ENCODE peak calls at places on chromosomes 3 and 15, in nine cellular contexts. One of them, this sample, is unnamed. For H3K4me1, the result is how much of the 10 kb centered on the place peaks cover.

GRCh38 chr3:16241225-16241624 is 23.5 kb downstream of the DPH3 start:
- DNase-seq in stomach: no peak
- DNase-seq in uterus: no peak
- DNase-seq in HCT116: no peak
- DNase-seq in ovary: no peak
- DNase-seq in A549: no peak
- DNase-seq in breast epithelium: no peak
- DNase-seq in IMR-90: no peak
- DNase-seq in heart left ventricle: no peak
- DNase-seq in this sample: no peak

GRCh38 chr3:147159141-147159540 is 247.2 kb downstream of the ZIC4 start:
- DNase-seq in IMR-90: no peak
- DNase-seq in A549: no peak
- DNase-seq in breast epithelium: no peak
- DNase-seq in stomach: no peak
- DNase-seq in uterus: no peak
- DNase-seq in heart left ventricle: no peak
- DNase-seq in ovary: no peak
- DNase-seq in HCT116: no peak
- DNase-seq in this sample: no peak

GRCh38 chr3:179672918-179673317 is 20.1 kb downstream of the USP13 start:
- DNase-seq in ovary: no peak
- DNase-seq in IMR-90: no peak
- DNase-seq in A549: no peak
- DNase-seq in heart left ventricle: no peak
- DNase-seq in breast epithelium: no peak
- DNase-seq in HCT116: no peak
- DNase-seq in uterus: no peak
- DNase-seq in stomach: no peak
- DNase-seq in this sample: peak

GRCh38 chr3:18411541-18411940 is 13.6 kb downstream of the SATB1 start:
- DNase-seq in A549: no peak
- DNase-seq in HCT116: no peak
- DNase-seq in heart left ventricle: no peak
- DNase-seq in breast epithelium: no peak
- DNase-seq in stomach: no peak
- DNase-seq in uterus: no peak
- DNase-seq in ovary: no peak
- DNase-seq in IMR-90: no peak
- DNase-seq in this sample: no peak

GRCh38 chr3:8279476-8279875 is 222.1 kb upstream of the LMCD1 start:
- DNase-seq in ovary: no peak
- DNase-seq in HCT116: no peak
- DNase-seq in stomach: no peak
- DNase-seq in breast epithelium: no peak
- DNase-seq in IMR-90: no peak
- DNase-seq in uterus: no peak
- DNase-seq in A549: no peak
- DNase-seq in heart left ventricle: no peak
- DNase-seq in this sample: no peak

GRCh38 chr3:183244219-183244618 is 8.8 kb upstream of the B3GNT5 start:
- DNase-seq in breast epithelium: no peak
- DNase-seq in heart left ventricle: peak
- DNase-seq in HCT116: no peak
- DNase-seq in IMR-90: no peak
- DNase-seq in stomach: no peak
- DNase-seq in A549: no peak
- DNase-seq in ovary: no peak
- DNase-seq in uterus: no peak
- DNase-seq in this sample: peak

GRCh38 chr15:22952826-22953579 is 27.2 kb downstream of the CYFIP1 start:
- DNase-seq in breast epithelium: no peak
- DNase-seq in uterus: no peak
- DNase-seq in HCT116: no peak
- DNase-seq in stomach: no peak
- DNase-seq in IMR-90: no peak
- DNase-seq in ovary: no peak
- DNase-seq in A549: no peak
- DNase-seq in heart left ventricle: no peak
- DNase-seq in this sample: no peak

GRCh38 chr15:76993114-76993715 is 1.7 kb upstream of the PSTPIP1 start:
- DNase-seq in IMR-90: no peak
- DNase-seq in HCT116: no peak
- DNase-seq in A549: no peak
- DNase-seq in stomach: no peak
- DNase-seq in uterus: no peak
- DNase-seq in heart left ventricle: no peak
- DNase-seq in breast epithelium: no peak
- DNase-seq in ovary: no peak
- DNase-seq in this sample: no peak

GRCh38 chr3:126835472-126836219 is 131.6 kb downstream of the CHCHD6 start:
- DNase-seq in HCT116: no peak
- DNase-seq in IMR-90: peak
- DNase-seq in breast epithelium: no peak
- DNase-seq in heart left ventricle: no peak
- DNase-seq in ovary: no peak
- DNase-seq in stomach: no peak
- DNase-seq in uterus: no peak
- DNase-seq in A549: peak
- DNase-seq in this sample: no peak

GRCh38 chr3:139111392-139112229 is 66.9 kb upstream of the PRR23C start:
- DNase-seq in breast epithelium: peak
- DNase-seq in heart left ventricle: peak
- DNase-seq in HCT116: peak
- DNase-seq in uterus: peak
- DNase-seq in stomach: peak
- DNase-seq in ovary: peak
- DNase-seq in IMR-90: peak
- DNase-seq in A549: peak
- DNase-seq in this sample: peak

GRCh38 chr3:1766384-1766783 is 332.3 kb upstream of the CNTN4 start:
- DNase-seq in stomach: no peak
- DNase-seq in A549: no peak
- DNase-seq in ovary: no peak
- DNase-seq in uterus: no peak
- DNase-seq in breast epithelium: no peak
- DNase-seq in IMR-90: no peak
- DNase-seq in heart left ventricle: no peak
- DNase-seq in HCT116: no peak
- DNase-seq in this sample: no peak

GRCh38 chr3:72255191-72255590 is 470.2 kb upstream of the PROK2 start:
- DNase-seq in heart left ventricle: peak
- DNase-seq in IMR-90: no peak
- DNase-seq in uterus: no peak
- DNase-seq in stomach: peak
- DNase-seq in ovary: no peak
- DNase-seq in HCT116: no peak
- DNase-seq in A549: no peak
- DNase-seq in breast epithelium: peak
- DNase-seq in this sample: peak

GRCh38 chr15:31317980-31318342 is 8.7 kb upstream of the KLF13 start:
- DNase-seq in stomach: no peak
- DNase-seq in HCT116: no peak
- DNase-seq in IMR-90: no peak
- DNase-seq in A549: no peak
- DNase-seq in heart left ventricle: no peak
- DNase-seq in breast epithelium: no peak
- DNase-seq in ovary: no peak
- DNase-seq in uterus: no peak
- DNase-seq in this sample: no peak

DNA sequence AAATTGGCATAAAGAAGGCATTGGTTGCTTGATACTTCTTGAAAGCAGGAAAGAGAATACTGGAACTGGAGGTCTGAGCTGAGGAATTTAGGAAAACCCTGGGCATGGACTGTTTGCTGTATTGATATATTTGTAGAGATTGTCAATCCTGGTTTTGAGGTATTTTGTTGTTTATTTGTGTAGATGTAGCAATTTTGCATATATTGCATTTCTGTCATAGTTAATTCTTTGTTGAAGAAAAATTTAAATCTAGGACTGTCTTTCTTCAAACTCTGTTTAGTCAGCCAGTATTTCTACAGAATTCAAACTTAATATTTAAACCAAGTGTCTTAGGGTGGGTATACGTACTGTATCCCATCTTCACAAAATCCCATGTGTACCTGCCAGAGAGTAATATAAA is 9.5 kb downstream of the STT3B start:
- DNase-seq in A549: no peak
- DNase-seq in HCT116: no peak
- DNase-seq in stomach: no peak
- DNase-seq in breast epithelium: no peak
- DNase-seq in heart left ventricle: no peak
- DNase-seq in ovary: no peak
- DNase-seq in uterus: no peak
- DNase-seq in IMR-90: no peak
- DNase-seq in this sample: no peak
- H3K4me1 ChIP-seq in A549: under half
- H3K4me1 ChIP-seq in HCT116: under half
- H3K4me1 ChIP-seq in stomach: under half
- H3K4me1 ChIP-seq in breast epithelium: under half
- H3K4me1 ChIP-seq in heart left ventricle: under half
- H3K4me1 ChIP-seq in ovary: under half
- H3K4me1 ChIP-seq in uterus: under half
- H3K4me1 ChIP-seq in IMR-90: under half
- H3K4me1 ChIP-seq in this sample: under half

DNA sequence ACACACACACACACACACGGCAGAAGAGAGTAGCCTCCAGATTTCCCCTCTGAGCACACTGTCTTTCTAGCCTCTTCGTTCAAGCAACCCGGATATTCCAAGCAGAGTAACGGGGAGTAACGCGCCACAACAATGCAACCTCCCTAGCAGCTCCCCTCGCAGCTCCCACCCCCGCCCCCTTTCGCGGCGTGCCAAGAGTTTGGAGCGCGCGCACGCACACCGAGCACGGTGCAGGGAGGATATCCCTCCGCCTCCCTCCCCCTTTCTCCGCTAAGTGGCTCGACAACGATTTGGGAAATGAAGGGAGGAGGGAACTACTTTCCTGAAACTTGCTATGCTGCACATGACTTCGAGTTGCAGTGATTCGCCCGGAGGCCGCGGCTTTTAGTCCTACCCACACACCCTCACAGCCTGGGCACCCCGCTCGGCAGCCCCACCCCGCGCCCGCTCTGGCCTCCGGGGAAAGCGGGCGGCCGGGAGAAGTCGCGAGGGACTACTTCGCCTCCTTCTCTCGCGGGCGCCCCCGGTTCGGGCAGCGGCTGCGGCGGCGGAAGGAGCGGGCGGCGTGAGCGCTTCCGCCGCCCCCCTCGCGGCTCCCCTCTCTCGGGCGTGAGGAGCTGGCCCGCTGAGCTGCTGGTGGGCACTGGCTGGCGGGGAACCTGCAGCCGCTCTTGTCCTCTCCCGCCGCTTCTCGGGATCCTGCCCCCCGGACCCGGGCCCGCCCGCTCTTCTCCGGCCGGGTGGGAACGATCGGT is 733 bp upstream of the SPRED1 start:
- DNase-seq in ovary: peak
- DNase-seq in HCT116: peak
- DNase-seq in uterus: peak
- DNase-seq in breast epithelium: peak
- DNase-seq in heart left ventricle: peak
- DNase-seq in IMR-90: peak
- DNase-seq in stomach: peak
- DNase-seq in A549: peak
- DNase-seq in this sample: peak
- TF ChIP-seq POLR2A in ovary: peak
- TF ChIP-seq POLR2A in HCT116: peak
- TF ChIP-seq POLR2A in uterus: peak
- TF ChIP-seq POLR2A in breast epithelium: peak
- TF ChIP-seq POLR2A in heart left ventricle: peak
- TF ChIP-seq POLR2A in IMR-90: peak
- TF ChIP-seq POLR2A in stomach: no peak
- TF ChIP-seq POLR2A in A549: peak
- TF ChIP-seq POLR2A in this sample: peak

GRCh38 chr3:143478124-143478693 is 358.6 kb downstream of the CHST2 start:
- DNase-seq in heart left ventricle: no peak
- DNase-seq in uterus: no peak
- DNase-seq in IMR-90: no peak
- DNase-seq in breast epithelium: no peak
- DNase-seq in HCT116: no peak
- DNase-seq in ovary: no peak
- DNase-seq in A549: no peak
- DNase-seq in stomach: no peak
- DNase-seq in this sample: peak

GRCh38 chr3:143479727-143480126 is 360.2 kb downstream of the CHST2 start:
- DNase-seq in IMR-90: no peak
- DNase-seq in ovary: no peak
- DNase-seq in breast epithelium: no peak
- DNase-seq in stomach: no peak
- DNase-seq in HCT116: no peak
- DNase-seq in heart left ventricle: no peak
- DNase-seq in uterus: no peak
- DNase-seq in A549: no peak
- DNase-seq in this sample: no peak

GRCh38 chr3:143483214-143483613 is 363.6 kb downstream of the CHST2 start:
- DNase-seq in ovary: no peak
- DNase-seq in heart left ventricle: no peak
- DNase-seq in A549: no peak
- DNase-seq in HCT116: no peak
- DNase-seq in stomach: no peak
- DNase-seq in breast epithelium: no peak
- DNase-seq in IMR-90: no peak
- DNase-seq in uterus: no peak
- DNase-seq in this sample: no peak

GRCh38 chr3:143482106-143483088 is 362.8 kb downstream of the CHST2 start:
- DNase-seq in heart left ventricle: no peak
- DNase-seq in A549: no peak
- DNase-seq in IMR-90: no peak
- DNase-seq in uterus: no peak
- DNase-seq in breast epithelium: peak
- DNase-seq in stomach: peak
- DNase-seq in HCT116: no peak
- DNase-seq in ovary: no peak
- DNase-seq in this sample: peak

DNA sequence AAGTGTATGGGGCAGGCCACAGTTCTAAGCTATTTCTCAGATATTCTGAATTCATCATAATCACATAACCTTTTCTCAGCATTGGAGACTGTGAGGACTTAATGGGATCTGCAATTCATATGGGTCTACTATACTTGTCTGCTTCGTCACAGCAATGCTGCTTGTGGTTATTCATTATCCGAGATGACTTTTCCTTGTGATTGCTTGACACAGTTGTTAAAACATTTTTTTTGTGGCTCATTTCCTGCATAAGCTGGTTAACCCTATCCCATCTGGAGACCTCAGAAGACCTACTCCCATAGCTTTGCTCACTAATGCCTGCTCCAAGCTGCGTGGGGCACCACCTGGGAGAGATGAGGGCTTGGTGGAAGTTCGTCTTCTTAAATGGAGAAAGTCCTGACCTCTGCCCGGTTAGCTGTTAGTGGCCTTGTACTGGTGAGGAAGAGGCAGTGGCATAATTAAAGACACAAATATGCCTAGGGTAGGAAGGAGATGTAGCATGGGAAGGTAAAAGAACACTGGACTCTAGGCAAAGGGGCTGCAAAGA is 360.8 kb downstream of the CHST2 start:
- DNase-seq in A549: peak
- DNase-seq in breast epithelium: no peak
- DNase-seq in stomach: no peak
- DNase-seq in HCT116: no peak
- DNase-seq in IMR-90: peak
- DNase-seq in ovary: no peak
- DNase-seq in heart left ventricle: no peak
- DNase-seq in uterus: no peak
- DNase-seq in this sample: no peak
- H3K27ac ChIP-seq in A549: peak
- H3K27ac ChIP-seq in breast epithelium: no peak
- H3K27ac ChIP-seq in stomach: no peak
- H3K27ac ChIP-seq in HCT116: no peak
- H3K27ac ChIP-seq in IMR-90: no peak
- H3K27ac ChIP-seq in ovary: no peak
- H3K27ac ChIP-seq in heart left ventricle: no peak
- H3K27ac ChIP-seq in uterus: no peak
- H3K27ac ChIP-seq in this sample: no peak

GRCh38 chr3:151265166-151265565 is 13.2 kb downstream of the P2RY14 start:
- DNase-seq in IMR-90: no peak
- DNase-seq in heart left ventricle: no peak
- DNase-seq in uterus: no peak
- DNase-seq in stomach: no peak
- DNase-seq in A549: no peak
- DNase-seq in HCT116: no peak
- DNase-seq in breast epithelium: no peak
- DNase-seq in ovary: no peak
- DNase-seq in this sample: no peak
- H3K4me1 ChIP-seq in IMR-90: under half
- H3K4me1 ChIP-seq in heart left ventricle: under half
- H3K4me1 ChIP-seq in uterus: under half
- H3K4me1 ChIP-seq in stomach: under half
- H3K4me1 ChIP-seq in A549: under half
- H3K4me1 ChIP-seq in HCT116: under half
- H3K4me1 ChIP-seq in breast epithelium: under half
- H3K4me1 ChIP-seq in ovary: under half
- H3K4me1 ChIP-seq in this sample: under half

This sample was measured in thyroid gland.